ENCODE peak calls at places on chromosome 20, in four cellular contexts. L, O, W and F are unnamed samples.
A peak's percentile ranks its signal among the peaks of the same experiment; 100 is the strongest.

GRCh38 chr20:59159091-59159821 is 4.4 kb upstream of the ZNF831 start:
- DNase-seq in L (no peak), O (no peak), W (no peak), F (no peak)

GRCh38 chr20:43198607-43199006 is 8.9 kb upstream of the PTPRT start:
- DNase-seq in L (no peak), O (no peak), W (no peak), F (no peak)

GRCh38 chr20:12156252-12156651 is 238.6 kb downstream of the BTBD3 start:
- DNase-seq in L (no peak), O (no peak), W (no peak), F (no peak)

GRCh38 chr20:48612335-48612734 is 215.5 kb downstream of the PREX1 start:
- DNase-seq in L (no peak), O (no peak), W (no peak), F (no peak)

GRCh38 chr20:11660673-11661072 is 257.0 kb upstream of the BTBD3 start:
- DNase-seq in L (no peak), O (no peak), W (no peak), F (no peak)

GRCh38 chr20:3826420-3826819 is 6.1 kb downstream of the AP5S1 start:
- DNase-seq in L (no peak), O (no peak), W (no peak), F (no peak)

GRCh38 chr20:50472693-50473610 is 37.2 kb upstream of the PTPN1 start:
- DNase-seq in L (no peak), O (no peak), W (no peak), F (no peak)

GRCh38 chr20:44467289-44467883 is 8.3 kb upstream of the TTPAL start:
- DNase-seq in L (peak; percentile 19), O (no peak), W (peak; percentile 48), F (no peak)

GRCh38 chr20:45867811-45868176 is 10.4 kb downstream of the ZSWIM3 start:
- DNase-seq in L (no peak), O (no peak), W (no peak), F (no peak)

GRCh38 chr20:38987777-38988176 is 25.6 kb downstream of the DHX35 start:
- DNase-seq in L (no peak), O (peak; percentile 84), W (no peak), F (no peak)

GRCh38 chr20:22226849-22227248 is 357.5 kb downstream of the FOXA2 start:
- DNase-seq in L (no peak), O (peak; percentile 47), W (no peak), F (no peak)

GRCh38 chr20:25356294-25356933 is 34.2 kb downstream of the ABHD12 start:
- DNase-seq in L (peak; percentile 23), O (no peak), W (no peak), F (no peak)

GRCh38 chr20:54914995-54915394 is 439.6 kb downstream of the DOK5 start:
- DNase-seq in L (peak; percentile 73), O (no peak), W (no peak), F (no peak)

GRCh38 chr20:61233590-61233989 is 18.5 kb upstream of the CDH4 start:
- DNase-seq in L (no peak), O (no peak), W (no peak), F (no peak)

DNA sequence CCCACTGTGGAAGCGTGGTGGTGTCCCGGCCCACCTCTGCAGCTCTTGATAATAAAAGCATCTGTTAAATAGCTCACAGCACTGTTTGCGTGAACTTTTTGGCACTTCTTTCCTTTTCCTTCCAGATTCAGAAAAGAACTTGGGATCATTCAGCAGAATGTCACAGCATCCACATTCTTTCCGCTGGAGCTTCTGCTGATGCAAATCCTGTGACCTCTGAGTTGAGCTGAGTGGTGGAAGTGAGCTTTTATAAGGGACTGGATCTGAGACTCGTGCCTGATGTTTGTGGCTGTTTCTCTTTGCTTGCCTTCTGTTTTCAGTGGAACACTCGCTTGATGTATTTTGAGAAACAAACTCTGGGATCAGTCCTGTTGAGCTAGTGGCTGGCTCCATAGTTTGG is 3.9 kb downstream of the OSBPL2 start:
- DNase-seq in L (no peak), O (no peak), W (no peak), F (no peak)
- H3K4me2 ChIP-seq in L (no peak overlapping the region), O (no peak overlapping the region), W (no peak overlapping the region), F (no peak overlapping the region)

GRCh38 chr20:14861028-14861699 is 523.8 kb upstream of the FLRT3 start:
- DNase-seq in L (no peak), O (no peak), W (no peak), F (no peak)

GRCh38 chr20:14865169-14865568 is 527.8 kb upstream of the FLRT3 start:
- DNase-seq in L (no peak), O (no peak), W (no peak), F (no peak)

GRCh38 chr20:14865731-14866130 is 528.3 kb upstream of the FLRT3 start:
- DNase-seq in L (no peak), O (no peak), W (no peak), F (no peak)

GRCh38 chr20:14866841-14867514 is 529.6 kb upstream of the FLRT3 start:
- DNase-seq in L (no peak), O (no peak), W (peak; percentile 53), F (no peak)
- TF ChIP-seq PBX3 in L (no peak), O (no peak), W (no peak), F (no peak)

GRCh38 chr20:57904706-57905105 is 194.9 kb upstream of the PMEPA1 start:
- DNase-seq in L (no peak), O (no peak), W (no peak), F (no peak)

GRCh38 chr20:57900226-57900905 is 190.6 kb upstream of the PMEPA1 start:
- DNase-seq in L (no peak), O (no peak), W (no peak), F (no peak)

GRCh38 chr20:57901526-57901925 is 191.7 kb upstream of the PMEPA1 start:
- DNase-seq in L (no peak), O (no peak), W (no peak), F (no peak)

GRCh38 chr20:57899554-57899953 is 189.7 kb upstream of the PMEPA1 start:
- DNase-seq in L (no peak), O (no peak), W (no peak), F (no peak)

DNA sequence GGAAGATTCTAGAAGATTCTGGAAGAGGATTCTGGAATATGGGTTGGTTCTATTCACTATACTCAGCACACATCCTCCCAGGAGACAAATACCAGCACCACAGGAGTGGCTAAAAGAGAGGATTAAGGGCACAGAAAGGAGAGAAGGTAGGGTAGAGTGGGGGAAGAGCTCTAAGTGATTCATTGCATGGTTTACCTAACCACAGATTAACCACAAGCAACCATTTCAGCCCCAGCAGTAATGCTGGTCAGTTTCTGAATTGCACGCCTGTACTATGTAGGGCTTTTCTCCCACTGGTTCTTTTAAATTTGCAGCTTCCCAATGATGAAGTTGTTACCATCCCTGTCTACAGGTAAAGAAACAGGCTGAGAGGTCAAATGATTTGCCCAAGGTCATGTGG is 192.7 kb upstream of the PMEPA1 start:
- DNase-seq in L (no peak), O (no peak), W (no peak), F (no peak)
- H3K4me2 ChIP-seq in L (no peak overlapping the region), O (no peak overlapping the region), W (no peak overlapping the region), F (no peak overlapping the region)

GRCh38 chr20:52172392-52173047 is 19.1 kb downstream of the ZFP64 start:
- DNase-seq in L (no peak), O (no peak), W (no peak), F (no peak)
- TF ChIP-seq PBX3 in L (no peak), O (peak; percentile 74), W (no peak), F (no peak)